ENCODE peak calls at places on chromosomes 13 and 19, in five cellular contexts. P is SK-N-SH, D is K562, R is H1, F is HepG2. L is an unnamed sample.

GRCh38 chr13:30477346-30478235 is 11.9 kb upstream of the HMGB1 start:
- DNase-seq in F (no peak), P (no peak), R (peak), D (no peak), L (no peak)

GRCh38 chr13:104256701-104257100 is 1190.5 kb upstream of the SLC10A2 start:
- DNase-seq in P (no peak), F (no peak), R (no peak), D (no peak), L (no peak)

GRCh38 chr13:99421271-99421670 is 80.0 kb upstream of the TM9SF2 start:
- DNase-seq in D (no peak), F (no peak), R (no peak), P (no peak), L (no peak)

GRCh38 chr19:40249201-40249600 is 22.7 kb upstream of the CCNP start:
- DNase-seq in D (no peak), P (no peak), R (no peak), F (no peak), L (no peak)

GRCh38 chr13:113537909-113538688 is 46.5 kb upstream of the TFDP1 start:
- DNase-seq in R (no peak), P (no peak), F (no peak), D (no peak), L (no peak)

GRCh38 chr13:84867246-84867645 is 932.0 kb downstream of the SLITRK6 start:
- DNase-seq in F (peak), D (no peak), P (no peak), R (no peak), L (no peak)

GRCh38 chr19:44807162-44807561 is 1.7 kb upstream of the BCAM start:
- DNase-seq in P (no peak), F (peak), R (no peak), D (no peak), L (no peak)

GRCh38 chr19:35294859-35295258 is 2.9 kb downstream of the MAG start:
- DNase-seq in F (no peak), R (no peak), P (no peak), D (no peak), L (no peak)

GRCh38 chr19:35455616-35456201 is 7.7 kb downstream of the FFAR2 start:
- DNase-seq in R (no peak), F (peak), D (no peak), P (no peak), L (no peak)

GRCh38 chr13:70623260-70623659 is 515.0 kb upstream of the KLHL1 start:
- DNase-seq in F (no peak), R (no peak), P (peak), D (no peak), L (no peak)

GRCh38 chr19:19101540-19101939 is 36.7 kb downstream of the TMEM161A start:
- DNase-seq in F (no peak), D (no peak), P (peak), R (no peak), L (no peak)

GRCh38 chr13:40164137-40164536 is 502.3 kb downstream of the FOXO1 start:
- DNase-seq in R (no peak), D (no peak), F (no peak), P (no peak), L (no peak)

GRCh38 chr13:30810261-30810701 is 74.9 kb downstream of the ALOX5AP start:
- DNase-seq in D (no peak), P (peak), R (no peak), F (no peak), L (no peak)

GRCh38 chr13:44555207-44555606 is 20.9 kb downstream of the TSC22D1 start:
- DNase-seq in D (no peak), F (no peak), P (no peak), R (no peak), L (no peak)

GRCh38 chr13:113161433-113161832 is 3.0 kb downstream of the PROZ start:
- DNase-seq in R (no peak), F (no peak), P (no peak), D (no peak), L (no peak)

GRCh38 chr19:52748336-52748950 is 13.6 kb upstream of the ZNF611 start:
- DNase-seq in R (no peak), P (peak), F (peak), D (no peak), L (no peak)

GRCh38 chr19:11005521-11005920 is 44.7 kb downstream of the SMARCA4 start:
- DNase-seq in P (no peak), F (no peak), R (no peak), D (no peak), L (no peak)

GRCh38 chr13:112188298-112188610 is 121.3 kb downstream of the SOX1 start:
- DNase-seq in F (no peak), D (no peak), P (no peak), R (no peak), L (no peak)

GRCh38 chr13:39913928-39914327 is 258.5 kb downstream of the COG6 start:
- DNase-seq in D (no peak), P (no peak), R (no peak), F (no peak), L (no peak)

GRCh38 chr13:33794576-33794975 is 23.4 kb upstream of the RFC3 start:
- DNase-seq in F (no peak), R (no peak), P (no peak), D (no peak), L (no peak)

GRCh38 chr13:56378566-56378965 is 762.2 kb upstream of the PRR20A start:
- DNase-seq in F (no peak), D (no peak), P (no peak), R (no peak), L (no peak)

GRCh38 chr13:44854264-44855060 is 134.8 kb downstream of the NUFIP1 start:
- DNase-seq in F (peak), P (no peak), D (no peak), R (no peak), L (no peak)

GRCh38 chr19:19661675-19662251 is 1.7 kb downstream of the ATP13A1 start:
- DNase-seq in F (peak), P (peak), D (peak), R (peak), L (peak)

GRCh38 chr13:108368240-108368898 is 98.9 kb downstream of the TNFSF13B start:
- DNase-seq in R (no peak), P (no peak), F (no peak), D (no peak), L (no peak)

GRCh38 chr19:5178841-5179625 is 161.6 kb downstream of the PTPRS start:
- DNase-seq in F (no peak), P (no peak), D (no peak), R (no peak), L (no peak)

GRCh38 chr13:35953537-35954206 is 177.5 kb downstream of the DCLK1 start:
- DNase-seq in D (peak), P (peak), F (peak), R (peak), L (no peak)

GRCh38 chr19:4375164-4375619 is 25.2 kb downstream of the SH3GL1 start:
- DNase-seq in D (peak), F (peak), P (peak), R (peak), L (no peak)

GRCh38 chr19:39248806-39249205 is at the start of gene IFNL4:
- DNase-seq in P (no peak), R (no peak), F (no peak), D (no peak), L (no peak)

GRCh38 chr19:33429891-33430673 is 56.6 kb downstream of the CEBPG start:
- DNase-seq in R (no peak), F (no peak), P (no peak), D (no peak), L (no peak)

GRCh38 chr13:41709511-41709910 is 251.4 kb downstream of the VWA8 start:
- DNase-seq in R (no peak), F (no peak), P (no peak), D (no peak), L (no peak)

GRCh38 chr19:38204096-38204495 is 19.9 kb downstream of the DPF1 start:
- DNase-seq in D (peak), F (no peak), P (no peak), R (no peak), L (no peak)

GRCh38 chr19:5667751-5668271 is 12.5 kb downstream of the MICOS13 start:
- DNase-seq in R (peak), D (peak), P (no peak), F (no peak), L (no peak)

GRCh38 chr13:65825039-65825438 is 1405.1 kb downstream of the PCDH9 start:
- DNase-seq in R (no peak), P (no peak), D (no peak), F (no peak), L (no peak)

GRCh38 chr13:26019881-26020535 is 31.8 kb downstream of the SHISA2 start:
- DNase-seq in P (no peak), D (no peak), R (peak), F (no peak), L (no peak)

GRCh38 chr19:51547397-51548212 is 16.1 kb upstream of the SIGLEC6 start:
- DNase-seq in F (no peak), R (no peak), P (no peak), D (peak), L (no peak)

GRCh38 chr19:51550848-51551672 is 19.6 kb upstream of the SIGLEC6 start:
- DNase-seq in F (no peak), D (no peak), R (no peak), P (no peak), L (no peak)

GRCh38 chr19:51548891-51549305 is 17.4 kb upstream of the SIGLEC6 start:
- DNase-seq in P (no peak), F (no peak), R (no peak), D (no peak), L (no peak)

GRCh38 chr19:51548213-51548651 is 16.8 kb upstream of the SIGLEC6 start:
- DNase-seq in F (no peak), P (no peak), R (no peak), D (no peak), L (no peak)

GRCh38 chr19:51549533-51550324 is 18.3 kb upstream of the SIGLEC6 start:
- DNase-seq in P (no peak), R (no peak), D (peak), F (no peak), L (no peak)
- TF ChIP-seq TAF1 in P (no peak), R (no peak), D (peak), F (no peak), L (no peak)

DNA sequence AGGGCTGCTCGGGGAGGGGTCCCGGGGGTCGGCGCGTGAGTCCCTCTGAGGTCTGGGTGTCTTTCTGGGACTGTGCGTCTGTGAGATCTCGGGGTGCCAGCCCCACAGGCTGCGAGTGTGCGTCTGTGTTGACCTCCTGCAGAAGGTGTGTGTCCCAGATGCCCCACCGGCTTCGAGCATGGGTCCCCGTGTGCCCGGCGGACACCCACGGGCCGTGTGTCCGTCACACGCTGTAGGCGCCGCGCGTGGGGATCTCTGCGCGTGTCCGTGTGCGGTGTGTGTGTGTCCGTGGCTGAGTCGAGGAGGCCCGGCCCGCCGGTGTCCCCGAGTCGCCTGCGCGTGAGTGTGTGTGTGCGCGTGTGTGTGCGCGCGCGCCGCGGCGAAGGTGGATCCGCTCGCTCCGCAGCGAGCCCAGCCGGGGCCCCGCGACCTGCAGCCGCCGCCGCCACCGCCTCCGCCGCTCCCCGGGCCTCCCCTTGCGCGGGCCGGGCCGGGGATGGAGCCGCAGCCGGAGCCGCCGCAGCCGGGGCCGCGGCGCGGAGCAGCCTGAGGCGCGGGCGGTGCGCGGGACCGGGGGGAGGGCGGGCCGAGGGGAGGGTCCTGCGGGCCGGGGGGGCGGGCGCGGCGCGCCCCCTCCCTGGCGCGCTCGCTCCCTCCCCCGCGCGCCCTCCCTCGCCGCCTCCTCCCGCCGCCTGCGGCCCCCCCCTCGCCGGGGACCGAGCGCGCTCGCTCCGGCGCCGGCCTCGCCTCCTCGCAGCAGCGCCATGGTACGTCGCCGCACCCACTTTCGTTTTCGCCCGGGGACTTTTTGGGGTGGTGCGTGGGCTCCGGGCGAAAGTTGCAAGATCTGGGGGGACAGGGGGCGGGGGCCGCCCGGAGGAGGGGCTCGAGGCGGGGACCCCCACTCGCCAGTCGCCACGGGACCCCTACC is 7.2 kb upstream of the NFIC start:
- DNase-seq in R (no peak), P (peak), F (no peak), D (peak), L (peak)
- TF ChIP-seq TAF1 in R (no peak), P (no peak), F (no peak), D (peak), L (no peak)

GRCh38 chr13:38630780-38631179 is 56.1 kb upstream of the FREM2 start:
- DNase-seq in F (no peak), D (no peak), P (no peak), R (no peak), L (no peak)

GRCh38 chr13:38628554-38628953 is 58.3 kb upstream of the FREM2 start:
- DNase-seq in R (no peak), D (no peak), P (no peak), F (no peak), L (no peak)

GRCh38 chr13:38620876-38621275 is 66.0 kb upstream of the FREM2 start:
- DNase-seq in F (no peak), P (no peak), D (no peak), R (no peak), L (no peak)

DNA sequence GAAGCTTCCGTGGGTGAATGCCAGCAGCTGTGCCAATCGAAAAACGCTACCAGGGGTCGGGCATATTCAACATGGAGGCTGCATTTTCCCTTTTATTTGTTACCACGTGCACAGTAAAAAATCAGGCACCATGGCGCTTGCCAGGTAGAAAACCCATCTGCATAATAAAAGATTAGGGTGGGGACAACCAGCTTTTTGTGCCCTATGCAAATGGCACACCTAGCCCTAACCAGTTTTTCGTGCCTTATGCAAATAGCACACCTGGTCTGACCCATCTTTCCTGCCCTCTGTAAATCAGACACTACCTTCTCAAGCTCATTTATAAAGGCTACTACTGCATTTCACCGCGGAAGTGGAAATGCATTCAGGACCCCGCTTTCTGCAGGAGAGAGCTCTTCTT is 62.1 kb upstream of the FREM2 start:
- DNase-seq in R (peak), F (no peak), D (no peak), P (no peak), L (no peak)
- TF ChIP-seq TAF1 in R (peak), F (no peak), D (no peak), P (no peak), L (no peak)

GRCh38 chr13:87884874-87885273 is 213.7 kb downstream of the SLITRK5 start:
- DNase-seq in F (no peak), D (no peak), P (peak), R (no peak), L (no peak)
- TF ChIP-seq TAF1 in F (no peak), D (no peak), P (no peak), R (no peak), L (no peak)

GRCh38 chr13:64529874-64530485 is 2700.2 kb downstream of the PCDH9 start:
- DNase-seq in D (peak), R (peak), F (peak), P (peak), L (no peak)
- TF ChIP-seq TAF1 in D (no peak), R (no peak), F (no peak), P (no peak), L (no peak)

DNA sequence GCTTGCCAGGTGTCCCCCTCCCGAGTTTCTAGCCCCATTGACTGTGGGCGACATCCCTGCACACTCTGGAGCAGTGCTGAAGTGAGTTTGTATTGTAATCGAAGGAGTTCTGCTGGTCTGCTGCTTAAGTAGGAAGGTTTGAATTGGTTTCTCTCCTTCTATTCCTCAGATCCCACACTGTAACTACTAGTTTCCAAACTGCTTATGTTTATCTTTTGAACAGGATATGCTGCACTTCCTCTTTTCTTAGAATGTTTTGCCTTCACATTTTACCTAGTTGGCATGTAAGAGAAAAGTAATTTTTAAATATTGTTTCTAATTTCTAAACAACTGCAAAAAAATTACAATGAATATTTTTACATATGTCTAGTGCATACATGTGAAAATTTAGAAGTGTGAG is 511.8 kb downstream of the KLF12 start:
- DNase-seq in R (no peak), D (no peak), F (no peak), P (no peak), L (no peak)
- TF ChIP-seq TAF1 in R (no peak), D (no peak), F (no peak), P (no peak), L (no peak)

DNA sequence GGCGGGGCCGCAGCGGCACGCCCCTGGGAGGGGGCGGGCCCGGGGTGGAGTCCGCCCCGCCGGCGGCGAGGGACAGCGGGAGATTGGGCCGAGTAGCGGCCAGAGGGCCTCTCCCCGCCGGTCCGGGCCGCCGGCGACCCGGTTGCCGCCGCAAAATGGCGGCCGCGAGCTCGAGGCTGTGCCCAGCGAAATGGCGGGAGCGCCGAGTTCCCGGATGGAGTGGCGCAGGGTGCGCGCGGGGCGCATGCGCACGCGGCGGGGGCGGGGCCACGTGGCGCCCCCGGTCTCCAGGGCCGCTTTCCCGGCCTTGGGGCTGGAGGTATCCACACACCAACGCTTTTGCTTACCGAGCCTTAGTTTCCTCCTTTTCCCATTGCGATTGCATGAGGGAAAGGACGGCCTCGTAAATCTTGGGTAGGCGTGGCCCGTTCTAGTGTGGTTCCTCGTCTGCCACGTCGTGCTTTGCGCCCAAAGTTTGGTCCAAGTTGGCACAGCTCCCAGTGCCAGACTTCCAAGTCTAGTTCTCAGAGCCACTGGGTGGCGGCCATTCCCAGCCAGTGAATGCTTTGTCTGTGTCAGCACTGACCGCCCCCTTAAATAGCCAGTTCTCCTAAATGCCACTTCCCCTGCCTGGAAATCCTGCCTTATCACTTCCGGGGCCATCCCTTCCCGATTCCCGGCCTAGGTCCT is 491 bp downstream of the CIRBP start:
- DNase-seq in P (peak), D (peak), R (peak), F (peak), L (peak)
- TF ChIP-seq TAF1 in P (no peak), D (no peak), R (peak), F (peak), L (no peak)

GRCh38 chr19:31350033-31350692 is 927 bp upstream of the TSHZ3 start:
- DNase-seq in R (peak), D (peak), P (peak), F (no peak), L (no peak)
- TF ChIP-seq TAF1 in R (no peak), D (no peak), P (no peak), F (no peak), L (no peak)

DNA sequence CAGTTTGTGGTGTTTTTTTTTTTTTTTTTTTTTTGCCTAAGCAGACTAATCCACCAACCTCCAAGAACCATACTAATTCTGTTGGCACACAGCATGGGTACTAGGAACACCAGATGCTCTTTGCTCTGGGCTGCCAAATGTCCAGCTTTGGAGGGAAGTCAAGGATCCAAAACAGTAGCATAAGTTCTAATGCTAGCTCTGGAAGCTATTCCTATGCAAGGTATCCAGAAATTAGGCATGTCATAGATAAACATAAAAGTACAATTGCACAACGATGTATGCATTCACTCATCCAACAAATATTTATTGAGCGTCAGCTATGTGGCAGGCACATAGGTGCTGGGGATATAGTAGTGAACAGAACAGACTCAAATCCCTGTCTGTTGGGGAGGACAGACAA is 64.4 kb upstream of the WDFY2 start:
- DNase-seq in R (no peak), F (peak), P (no peak), D (no peak), L (no peak)
- TF ChIP-seq TAF1 in R (no peak), F (no peak), P (no peak), D (no peak), L (no peak)

GRCh38 chr13:93029536-93029935 is 197.1 kb upstream of the GPC6 start:
- DNase-seq in R (no peak), P (no peak), F (no peak), D (no peak), L (no peak)
- TF ChIP-seq TAF1 in R (no peak), P (no peak), F (no peak), D (no peak), L (no peak)